ENCODE peak calls at places on chromosomes 13 and 19, in four cellular contexts. Y, H, K and T are unnamed samples.

GRCh38 chr19:49340069-49340864 is 5.1 kb downstream of the CD37 start:
- DNase-seq in Y (peak; percentile 89), H (peak; percentile 83), K (no peak), T (peak; percentile 95)

GRCh38 chr13:95745752-95746151 is 68.8 kb downstream of the DNAJC3 start:
- DNase-seq in Y (no peak), H (no peak), K (no peak), T (no peak)

GRCh38 chr13:57992416-57992815 is 360.9 kb downstream of the PCDH17 start:
- DNase-seq in Y (no peak), H (no peak), K (no peak), T (no peak)

GRCh38 chr13:88729605-88730004 is 1058.4 kb downstream of the SLITRK5 start:
- DNase-seq in Y (no peak), H (no peak), K (no peak), T (no peak)

GRCh38 chr19:38134538-38135149 is 89.4 kb downstream of the DPF1 start:
- DNase-seq in Y (no peak), H (no peak), K (peak; percentile 30), T (no peak)

GRCh38 chr13:43804461-43805070 is 17.8 kb upstream of the ENOX1 start:
- DNase-seq in Y (no peak), H (no peak), K (peak; percentile 58), T (no peak)

GRCh38 chr13:111521030-111521429 is 200.6 kb downstream of the TEX29 start:
- DNase-seq in Y (no peak), H (no peak), K (no peak), T (peak; percentile 44)

GRCh38 chr19:8322638-8322997 is 1.3 kb downstream of the RPS28 start:
- DNase-seq in Y (no peak), H (no peak), K (no peak), T (no peak)

GRCh38 chr19:42149447-42150202 is 17.4 kb upstream of the POU2F2 start:
- DNase-seq in Y (no peak), H (no peak), K (no peak), T (no peak)

GRCh38 chr13:21287331-21287907 is 111.0 kb downstream of the MRPL57 start:
- DNase-seq in Y (no peak), H (no peak), K (no peak), T (no peak)
- H3K4me3 ChIP-seq in Y (no peak overlapping the region), H (no peak overlapping the region), K (no peak overlapping the region), T (no peak overlapping the region)

DNA sequence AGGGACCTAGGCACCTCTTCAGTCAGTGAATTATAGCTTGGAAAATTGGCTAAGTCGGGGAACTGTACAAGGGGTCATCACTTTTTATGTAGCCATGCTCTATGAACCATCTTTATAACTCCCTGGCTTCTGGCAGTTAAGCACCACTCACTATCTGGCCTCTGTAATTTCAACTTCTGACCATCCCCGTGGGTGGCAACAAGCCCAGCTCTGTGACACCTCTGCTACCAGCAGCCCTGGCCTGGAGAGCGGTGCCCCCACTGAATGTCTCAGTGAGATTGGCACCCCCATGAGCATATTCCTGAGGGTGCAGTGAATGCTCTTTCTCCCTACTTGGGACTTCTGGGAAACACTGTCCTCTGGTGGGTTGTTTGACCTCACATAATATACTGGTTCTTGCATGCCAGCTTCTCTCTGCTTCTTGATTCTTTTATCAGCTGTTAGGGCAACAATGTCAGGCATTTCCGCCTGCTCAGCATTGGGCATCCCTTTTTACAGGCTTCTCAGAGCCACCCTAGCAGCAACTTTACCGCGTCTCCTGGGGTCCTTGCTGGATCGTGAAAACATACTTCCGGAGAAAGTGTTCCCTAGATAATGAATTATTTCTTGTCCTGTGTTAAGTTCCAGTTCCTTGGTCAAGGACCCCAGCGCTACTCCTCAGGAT is 10.4 kb downstream of the KL start:
- DNase-seq in Y (no peak), H (no peak), K (no peak), T (no peak)
- TF ChIP-seq CTCF in Y (no peak), H (no peak), K (no peak), T (no peak)

DNA sequence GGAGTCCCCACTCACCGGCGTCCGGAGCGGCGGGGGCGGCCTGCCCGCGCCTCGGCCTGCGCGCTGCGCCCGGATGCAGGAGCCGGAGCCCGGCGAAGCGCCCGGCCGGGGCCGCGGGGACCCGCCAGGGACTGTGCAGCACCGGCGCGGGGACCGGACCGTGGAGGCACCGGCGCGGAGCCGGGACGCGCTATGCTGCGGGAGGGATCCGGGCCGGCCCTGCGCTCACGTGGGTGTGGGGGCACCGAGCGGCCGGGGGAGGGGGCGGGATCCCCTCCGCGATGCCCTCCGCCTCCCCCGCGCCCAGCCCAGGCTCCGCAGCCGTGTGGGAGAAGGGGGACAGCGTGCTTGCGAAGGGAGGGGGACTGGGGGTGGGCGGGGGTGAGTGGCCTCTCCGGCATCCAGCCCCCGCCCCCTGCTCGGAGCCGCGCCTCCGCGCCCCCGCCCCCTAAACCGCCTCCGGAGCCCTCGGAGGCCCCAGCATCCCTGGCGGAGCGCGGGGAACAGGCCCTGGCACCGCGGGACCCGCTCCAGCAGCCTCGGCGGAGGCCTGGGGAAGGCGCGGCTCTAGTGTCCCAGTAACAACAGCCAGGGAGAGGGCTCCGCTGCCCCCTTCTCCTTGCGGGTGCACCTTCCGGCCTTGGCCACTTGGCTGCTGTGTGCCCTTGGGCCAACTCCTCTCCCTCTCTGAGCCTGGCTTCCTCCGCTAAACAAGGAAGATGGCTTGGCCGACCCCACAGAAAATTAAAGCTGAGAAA is at the start of gene SLC1A6:
- DNase-seq in Y (no peak), H (no peak), K (no peak), T (no peak)
- H3K4me3 ChIP-seq in Y (no peak within 1 kb of the TSS), H (no peak within 1 kb of the TSS), K (no peak within 1 kb of the TSS), T (peak within 1 kb of the TSS; percentile 15)

DNA sequence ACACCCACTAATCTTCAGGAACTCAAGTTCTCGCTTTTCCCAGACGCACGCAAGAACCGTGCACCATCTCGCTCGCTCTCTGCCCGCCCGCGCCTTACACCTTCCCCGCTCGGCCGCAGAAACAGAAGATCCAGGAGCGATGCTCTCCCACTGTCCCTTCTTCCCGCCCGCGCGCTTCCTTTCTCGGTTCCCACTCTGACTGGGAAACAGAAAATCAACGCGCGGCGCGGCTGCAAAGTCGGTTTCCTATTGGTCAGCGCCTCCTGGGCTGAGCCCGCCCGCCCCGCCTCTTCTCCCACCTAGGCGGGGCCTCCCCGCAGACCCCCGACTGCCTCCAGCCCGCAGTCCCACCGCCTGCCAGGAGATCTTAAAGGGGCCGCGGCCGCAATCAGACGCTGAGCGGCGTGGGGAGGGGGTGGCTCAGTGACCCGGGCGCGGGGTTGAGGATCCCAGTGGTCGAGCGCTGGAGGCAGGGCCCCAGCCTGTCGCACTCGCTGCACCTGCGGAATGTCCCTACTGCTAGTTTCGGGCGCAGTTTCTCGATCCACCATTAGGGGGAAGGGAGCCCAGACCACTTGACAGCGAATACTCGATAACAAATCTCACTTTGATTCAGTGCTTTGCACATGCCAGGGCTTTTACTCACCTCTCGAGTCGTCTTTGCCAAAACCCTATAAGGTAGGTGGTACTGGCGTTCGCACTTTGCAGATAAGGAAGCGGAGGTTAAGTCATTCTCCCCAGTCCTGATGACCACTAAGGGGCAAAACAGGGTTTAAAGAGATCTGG is 700 bp upstream of the SLC25A23 start:
- DNase-seq in Y (peak; percentile 97), H (peak; percentile 99), K (peak; percentile 98), T (peak; percentile 98)
- TF ChIP-seq CTCF in Y (peak; percentile 62), H (peak; percentile 50), K (peak; percentile 50), T (peak; percentile 85)

GRCh38 chr19:34667349-34668076 is 9.4 kb downstream of the SCGB2B2 start:
- DNase-seq in Y (no peak), H (no peak), K (peak; percentile 29), T (no peak)
- H3K4me3 ChIP-seq in Y (peak overlapping the region; percentile 24), H (peak overlapping the region; percentile 67), K (peak overlapping the region; percentile 38), T (no peak overlapping the region)

GRCh38 chr19:31392514-31392913 is 43.3 kb upstream of the TSHZ3 start:
- DNase-seq in Y (no peak), H (no peak), K (peak; percentile 4), T (no peak)
- TF ChIP-seq CTCF in Y (no peak), H (no peak), K (no peak), T (no peak)

DNA sequence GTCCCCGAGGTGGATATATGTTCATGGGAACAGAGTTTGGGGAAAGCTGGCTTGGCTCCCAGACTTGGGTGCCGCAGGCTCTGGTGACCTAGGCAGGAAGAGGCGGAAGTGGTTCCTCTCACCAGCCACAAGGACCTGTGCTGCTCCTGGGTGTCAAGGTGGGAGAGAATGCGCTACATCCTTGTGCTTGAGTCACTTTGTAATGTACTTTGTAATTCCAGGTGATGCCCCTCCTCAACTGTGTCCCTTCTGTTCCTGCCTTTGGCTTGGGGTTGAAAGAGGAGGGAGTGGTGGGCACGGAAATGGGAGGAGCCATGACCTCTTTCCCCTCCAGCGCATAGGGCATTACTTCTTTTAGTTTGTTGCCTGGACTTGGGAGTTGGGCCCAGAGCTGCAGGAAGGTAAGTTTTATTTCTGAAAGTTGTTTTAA is 10.9 kb downstream of the GARRE1 start:
- DNase-seq in Y (no peak), H (no peak), K (no peak), T (no peak)
- H3K4me3 ChIP-seq in Y (no peak overlapping the region), H (peak overlapping the region; percentile 48), K (no peak overlapping the region), T (peak overlapping the region; percentile 18)